ENCODE peak calls at places on chromosomes 2 and 18, in nine cellular contexts. W is hepatic stellate cell; L is epithelial cell of prostate; J is activated CD8-positive, alpha-beta memory T cell treated with anti-CD3 and anti-CD28 coated beads for 48 hours; R is NCI-H748 treated with DMSO at 0.1 percent for 48 hours; E is fibroblast of mammary gland; B is fibroblast of the conjunctiva; P is neural progenitor cell; Y is Daoy. G is an unnamed sample.

GRCh38 chr2:79171348-79171958 is 11.9 kb upstream of the REG3A start:
- DNase-seq in Y (no peak), B (no peak), J (no peak), R (no peak), E (no peak), P (no peak), W (no peak), L (no peak), G (no peak)

GRCh38 chr18:77165489-77166415 is 33.2 kb upstream of the MBP start:
- DNase-seq in J (no peak), B (peak), W (peak), Y (peak), R (no peak), L (no peak), P (no peak), E (peak), G (no peak)

GRCh38 chr2:188765522-188765921 is 208.7 kb upstream of the COL3A1 start:
- DNase-seq in E (peak), Y (peak), J (no peak), P (peak), W (no peak), B (no peak), L (no peak), R (no peak), G (peak)

GRCh38 chr2:237456200-237456731 is 30.8 kb upstream of the MLPH start:
- DNase-seq in P (no peak), J (no peak), B (peak), W (peak), R (no peak), L (no peak), Y (peak), E (peak), G (peak)

GRCh38 chr2:197219636-197220035 is 90.9 kb downstream of the ANKRD44 start:
- DNase-seq in E (peak), W (no peak), L (no peak), J (no peak), R (no peak), B (peak), Y (no peak), P (no peak), G (no peak)

GRCh38 chr18:68665623-68666022 is 49.3 kb downstream of the TMX3 start:
- DNase-seq in E (no peak), L (no peak), R (no peak), B (no peak), Y (no peak), W (no peak), J (no peak), P (no peak), G (no peak)

GRCh38 chr2:175153-175786 is 88.6 kb downstream of the SH3YL1 start:
- DNase-seq in B (no peak), P (no peak), J (no peak), L (no peak), Y (no peak), W (no peak), E (no peak), R (no peak), G (no peak)

GRCh38 chr2:229226372-229226771 is 44.7 kb downstream of the PID1 start:
- DNase-seq in J (no peak), B (no peak), R (no peak), L (no peak), P (no peak), E (no peak), Y (no peak), W (no peak), G (no peak)

GRCh38 chr2:210917465-210917864 is 361.1 kb downstream of the CPS1 start:
- DNase-seq in E (no peak), J (no peak), Y (no peak), R (no peak), L (no peak), P (no peak), W (no peak), B (no peak), G (no peak)

GRCh38 chr2:16031848-16032159 is 91.5 kb downstream of the MYCN start:
- DNase-seq in L (no peak), E (no peak), W (no peak), J (no peak), P (no peak), Y (no peak), B (no peak), R (peak), G (peak)

GRCh38 chr2:100799701-100800100 is 20.2 kb upstream of the NPAS2 start:
- DNase-seq in Y (no peak), L (no peak), B (no peak), P (no peak), R (no peak), E (no peak), J (no peak), W (no peak), G (no peak)

GRCh38 chr2:218717262-218717661 is 6.6 kb downstream of the TTLL4 start:
- DNase-seq in W (peak), Y (peak), E (no peak), J (no peak), B (no peak), L (peak), P (no peak), R (no peak), G (no peak)

GRCh38 chr2:237256845-237257244 is 157.1 kb downstream of the COL6A3 start:
- DNase-seq in B (no peak), Y (peak), E (peak), W (no peak), P (no peak), R (no peak), L (no peak), J (no peak), G (no peak)

GRCh38 chr2:38178556-38179419 is 102.8 kb upstream of the CYP1B1 start:
- DNase-seq in E (peak), W (peak), P (no peak), J (no peak), B (peak), Y (peak), R (no peak), L (no peak), G (no peak)

GRCh38 chr18:14747513-14748474 is at the start of gene ANKRD30B:
- DNase-seq in J (no peak), B (no peak), W (no peak), R (no peak), P (no peak), Y (peak), L (no peak), E (no peak), G (no peak)

GRCh38 chr2:120503793-120504571 is 158.0 kb downstream of the INHBB start:
- DNase-seq in P (peak), L (no peak), Y (peak), B (no peak), W (peak), E (peak), R (no peak), J (no peak), G (no peak)

GRCh38 chr2:218400167-218400929 is 680 bp downstream of the CTDSP1 start:
- DNase-seq in B (no peak), E (no peak), L (no peak), J (no peak), W (peak), P (peak), R (no peak), Y (peak), G (no peak)

GRCh38 chr2:234587341-234588053 is 90.6 kb upstream of the ARL4C start:
- DNase-seq in W (no peak), P (no peak), E (no peak), J (no peak), B (no peak), L (no peak), Y (peak), R (no peak), G (no peak)

GRCh38 chr2:96604104-96604503 is 34.0 kb downstream of the KANSL3 start:
- DNase-seq in Y (peak), L (no peak), R (no peak), B (no peak), J (no peak), P (peak), W (no peak), E (no peak), G (no peak)

GRCh38 chr2:151374426-151374825 is 17.0 kb downstream of the TNFAIP6 start:
- DNase-seq in Y (peak), B (no peak), L (peak), E (peak), J (no peak), W (peak), P (no peak), R (no peak), G (no peak)

GRCh38 chr2:115122701-115123100 is 680.3 kb downstream of the DPP10 start:
- DNase-seq in P (no peak), Y (no peak), W (no peak), J (no peak), B (no peak), R (no peak), E (no peak), L (no peak), G (no peak)

GRCh38 chr18:27206411-27206810 is 21.3 kb upstream of the CHST9 start:
- DNase-seq in W (no peak), J (no peak), R (no peak), P (no peak), Y (no peak), L (no peak), B (no peak), E (no peak), G (no peak)

GRCh38 chr2:51350100-51350499 is 318.2 kb upstream of the NRXN1 start:
- DNase-seq in Y (no peak), L (no peak), B (peak), W (peak), R (no peak), P (no peak), E (no peak), J (no peak), G (no peak)

GRCh38 chr2:25697559-25698341 is 24.4 kb upstream of the DTNB start:
- DNase-seq in P (peak), B (no peak), E (no peak), L (no peak), R (no peak), J (no peak), Y (no peak), W (no peak), G (peak)

GRCh38 chr2:33791625-33792024 is 192.5 kb upstream of the FAM98A start:
- DNase-seq in L (peak), J (no peak), B (peak), W (no peak), R (no peak), P (no peak), Y (peak), E (peak), G (no peak)

GRCh38 chr2:13968811-13969210 is 663.7 kb upstream of the LRATD1 start:
- DNase-seq in E (no peak), W (no peak), P (no peak), J (no peak), B (no peak), R (no peak), L (no peak), Y (no peak), G (no peak)

GRCh38 chr18:79934311-79935097 is 16.9 kb downstream of the SLC66A2 start:
- DNase-seq in E (no peak), R (no peak), B (no peak), J (no peak), P (no peak), W (no peak), L (no peak), Y (no peak), G (no peak)

GRCh38 chr2:8676191-8676914 is 5.5 kb upstream of the ID2 start:
- DNase-seq in Y (peak), P (peak), W (peak), R (no peak), L (no peak), E (peak), B (peak), J (no peak), G (no peak)

GRCh38 chr2:10688921-10689807 is 611 bp downstream of the NOL10 start:
- DNase-seq in Y (no peak), P (no peak), R (no peak), W (peak), B (no peak), L (no peak), E (peak), J (no peak), G (no peak)

GRCh38 chr18:61825386-61825785 is 67.4 kb downstream of the RNF152 start:
- DNase-seq in Y (no peak), P (no peak), E (peak), W (peak), J (no peak), B (no peak), R (no peak), L (no peak), G (no peak)

GRCh38 chr2:99715956-99716355 is 226.1 kb upstream of the REV1 start:
- DNase-seq in P (no peak), E (peak), J (no peak), B (no peak), W (no peak), Y (no peak), L (no peak), R (no peak), G (no peak)

GRCh38 chr2:180240774-180241173 is 233.7 kb upstream of the CWC22 start:
- DNase-seq in J (no peak), B (no peak), E (peak), L (no peak), W (no peak), P (no peak), Y (no peak), R (no peak), G (no peak)

GRCh38 chr2:15613736-15614429 is 22.2 kb downstream of the DDX1 start:
- DNase-seq in J (no peak), B (no peak), E (no peak), L (no peak), W (no peak), Y (no peak), R (no peak), P (no peak), G (peak)

GRCh38 chr2:108971661-108972566 is 17.1 kb downstream of the EDAR start:
- DNase-seq in J (no peak), R (no peak), P (no peak), W (peak), E (peak), B (peak), L (peak), Y (peak), G (no peak)

GRCh38 chr2:238864207-238865014 is 16.5 kb downstream of the TWIST2 start:
- DNase-seq in R (no peak), W (peak), J (peak), Y (peak), B (peak), E (peak), L (peak), P (peak), G (no peak)

GRCh38 chr2:109141006-109141600 is 12.1 kb downstream of the SH3RF3 start:
- DNase-seq in E (no peak), P (no peak), Y (no peak), J (no peak), B (no peak), R (no peak), L (no peak), W (no peak), G (no peak)

GRCh38 chr2:20599001-20599600 is 51.8 kb downstream of the HS1BP3 start:
- DNase-seq in P (no peak), Y (no peak), J (no peak), E (no peak), L (no peak), W (no peak), R (no peak), B (no peak), G (no peak)

G was measured in SK-N-DZ.